ENCODE peak calls at places on chromosomes 16 and 17, in ten cellular contexts. D is MCF 10A, E is HFFc6, Z is GM10248, H is B cell, C is A549, T is GM13977, P is uterus, B is ascending aorta, R is AG04449. K is an unnamed sample.

GRCh38 chr16:81687183-81687456 is 92.0 kb upstream of the PLCG2 start:
- DNase-seq in D (no peak), E (no peak), Z (no peak), H (no peak), C (no peak), T (no peak), P (no peak), B (no peak), R (no peak), K (no peak)

GRCh38 chr17:65495255-65496060 is 66.0 kb downstream of the AXIN2 start:
- DNase-seq in D (no peak), E (no peak), Z (no peak), H (no peak), C (no peak), T (no peak), P (no peak), B (peak; percentile 56), R (no peak), K (no peak)

GRCh38 chr17:78674156-78674555 is 97.0 kb upstream of the DNAH17 start:
- DNase-seq in D (no peak), E (no peak), Z (no peak), H (no peak), C (no peak), T (no peak), P (no peak), B (no peak), R (no peak), K (no peak)

GRCh38 chr17:59829217-59830006 is 63.3 kb downstream of the TUBD1 start:
- DNase-seq in D (peak; percentile 98), E (peak; percentile 93), Z (peak; percentile 65), H (peak; percentile 66), C (peak; percentile 100), T (peak; percentile 59), P (peak; percentile 60), B (no peak), R (peak; percentile 98), K (peak; percentile 98)

GRCh38 chr16:66154801-66155200 is 211.7 kb upstream of the CDH5 start:
- DNase-seq in D (no peak), E (no peak), Z (no peak), H (no peak), C (no peak), T (no peak), P (no peak), B (no peak), R (no peak), K (peak; percentile 48)

GRCh38 chr17:45580914-45581313 is 90.4 kb upstream of the PLEKHM1 start:
- DNase-seq in D (no peak), E (no peak), Z (no peak), H (no peak), C (peak; percentile 15), T (no peak), P (no peak), B (no peak), R (no peak), K (no peak)

GRCh38 chr17:70127221-70127873 is 42.0 kb upstream of the KCNJ2 start:
- DNase-seq in D (no peak), E (no peak), Z (no peak), H (no peak), C (no peak), T (no peak), P (no peak), B (no peak), R (no peak), K (no peak)

GRCh38 chr16:69561901-69562300 is 3.9 kb upstream of the NFAT5 start:
- DNase-seq in D (peak; percentile 19), E (no peak), Z (no peak), H (no peak), C (no peak), T (no peak), P (no peak), B (no peak), R (no peak), K (no peak)

GRCh38 chr17:40614431-40615294 is 33.0 kb downstream of the SMARCE1 start:
- DNase-seq in D (no peak), E (no peak), Z (peak; percentile 50), H (peak; percentile 64), C (no peak), T (peak; percentile 45), P (no peak), B (no peak), R (no peak), K (no peak)

GRCh38 chr17:78735832-78736525 is 46.1 kb downstream of the CYTH1 start:
- DNase-seq in D (peak; percentile 56), E (no peak), Z (no peak), H (no peak), C (peak; percentile 49), T (no peak), P (no peak), B (no peak), R (no peak), K (no peak)

GRCh38 chr17:43533699-43534098 is 12.4 kb downstream of the ETV4 start:
- DNase-seq in D (no peak), E (no peak), Z (no peak), H (no peak), C (no peak), T (no peak), P (no peak), B (no peak), R (no peak), K (no peak)
- TF ChIP-seq CTCF in D (no peak), E (peak; percentile 17), Z (no peak), H (no peak), C (no peak), T (peak; percentile 1), P (no peak), B (no peak), R (no peak), K (no peak)

GRCh38 chr16:3148256-3149192 is 13.7 kb downstream of the ZNF213 start:
- DNase-seq in D (no peak), E (no peak), Z (no peak), H (no peak), C (no peak), T (no peak), P (no peak), B (no peak), R (no peak), K (no peak)

GRCh38 chr16:3149193-3149530 is 14.3 kb downstream of the ZNF213 start:
- DNase-seq in D (no peak), E (no peak), Z (no peak), H (no peak), C (no peak), T (no peak), P (no peak), B (no peak), R (no peak), K (no peak)

GRCh38 chr16:3147757-3148104 is 12.9 kb downstream of the ZNF213 start:
- DNase-seq in D (no peak), E (no peak), Z (no peak), H (no peak), C (no peak), T (no peak), P (no peak), B (no peak), R (no peak), K (no peak)

GRCh38 chr16:3150346-3151218 is 15.8 kb downstream of the ZNF213 start:
- DNase-seq in D (peak; percentile 98), E (peak; percentile 97), Z (peak; percentile 97), H (peak; percentile 95), C (peak; percentile 97), T (peak; percentile 97), P (peak; percentile 95), B (peak; percentile 98), R (no peak), K (peak; percentile 93)

DNA sequence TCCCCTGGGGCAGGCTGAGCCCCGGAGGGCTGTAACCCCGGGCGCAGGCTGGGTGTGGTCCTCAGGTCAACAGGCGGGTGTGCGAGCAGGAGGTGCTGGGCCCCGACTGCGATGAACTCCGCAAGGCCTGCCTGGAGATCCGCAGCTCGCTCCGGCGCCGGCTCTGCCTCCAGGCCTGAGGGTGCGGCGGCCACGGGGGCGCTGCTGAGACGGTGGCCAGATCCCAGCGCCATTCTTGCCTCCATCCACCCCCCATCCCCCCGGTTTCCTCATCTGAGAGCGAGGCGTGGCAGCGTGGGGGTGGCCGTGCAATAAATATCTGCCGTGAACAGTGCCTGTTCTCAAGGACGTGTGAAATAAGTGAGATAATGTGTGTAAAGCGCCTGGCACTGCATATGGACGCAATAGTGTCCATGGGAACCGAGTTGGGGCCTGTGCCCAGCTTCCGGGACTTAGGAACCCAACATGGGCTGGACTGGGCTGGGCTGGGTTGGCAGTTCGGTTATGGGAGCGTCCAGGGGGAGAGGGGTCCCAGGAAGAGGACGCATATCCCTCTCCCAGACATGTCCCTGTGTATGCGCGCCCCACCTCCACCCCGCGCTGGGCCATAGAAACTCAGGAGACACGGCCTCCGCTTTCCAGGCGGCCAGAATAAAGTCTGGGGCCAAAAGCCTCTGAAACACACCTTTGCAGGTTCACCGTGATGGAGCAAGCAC is 15.0 kb downstream of the ZNF213 start:
- DNase-seq in D (peak; percentile 64), E (no peak), Z (peak; percentile 78), H (peak; percentile 59), C (peak; percentile 83), T (peak; percentile 81), P (peak; percentile 60), B (peak; percentile 79), R (no peak), K (peak; percentile 63)
- TF ChIP-seq CTCF in D (peak; percentile 44), E (peak; percentile 63), Z (peak; percentile 71), H (peak; percentile 40), C (peak; percentile 50), T (peak; percentile 78), P (no peak), B (peak; percentile 40), R (peak; percentile 80), K (peak; percentile 50)

GRCh38 chr17:75584358-75585175 is 3.0 kb upstream of the MYO15B start:
- DNase-seq in D (no peak), E (no peak), Z (no peak), H (no peak), C (no peak), T (no peak), P (no peak), B (no peak), R (no peak), K (no peak)
- TF ChIP-seq CTCF in D (no peak), E (no peak), Z (no peak), H (no peak), C (no peak), T (no peak), P (no peak), B (no peak), R (no peak), K (no peak)

GRCh38 chr16:19522369-19523159 is 666 bp upstream of the GDE1 start:
- DNase-seq in D (no peak), E (no peak), Z (no peak), H (no peak), C (no peak), T (no peak), P (no peak), B (no peak), R (no peak), K (no peak)

GRCh38 chr16:19523559-19524355 is at the start of gene CCP110:
- DNase-seq in D (peak; percentile 97), E (peak; percentile 97), Z (peak; percentile 93), H (peak; percentile 97), C (peak; percentile 96), T (peak; percentile 93), P (peak; percentile 96), B (peak; percentile 98), R (peak; percentile 72), K (peak; percentile 94)

GRCh38 chr16:19523184-19523558 is 571 bp upstream of the CCP110 start:
- DNase-seq in D (no peak), E (no peak), Z (no peak), H (no peak), C (no peak), T (no peak), P (peak; percentile 23), B (no peak), R (no peak), K (no peak)

GRCh38 chr16:19520861-19521331 is 1.0 kb downstream of the GDE1 start:
- DNase-seq in D (peak; percentile 28), E (no peak), Z (peak; percentile 27), H (no peak), C (peak; percentile 44), T (peak; percentile 20), P (no peak), B (no peak), R (no peak), K (no peak)

GRCh38 chr16:19521471-19522368 is at the start of gene GDE1:
- DNase-seq in D (peak; percentile 90), E (peak; percentile 86), Z (peak; percentile 95), H (peak; percentile 94), C (peak; percentile 90), T (peak; percentile 93), P (peak; percentile 95), B (peak; percentile 97), R (no peak), K (peak; percentile 83)
- TF ChIP-seq CTCF in D (peak; percentile 34), E (peak; percentile 64), Z (peak; percentile 39), H (peak; percentile 21), C (no peak), T (peak; percentile 57), P (peak; percentile 29), B (peak; percentile 50), R (peak; percentile 70), K (peak; percentile 49)

K was measured in AG10803.